ENCODE peak calls at places on chromosomes 2 and 18, in nine cellular contexts. G, H, O, L, F, U, Z, S and M are unnamed samples.

GRCh38 chr18:52747869-52748268 is 407.9 kb downstream of the DCC start:
- DNase-seq in G (no peak), H (no peak), O (no peak), L (no peak), F (no peak), U (no peak), Z (no peak), S (no peak), M (no peak)

GRCh38 chr2:127423880-127424279 is 5.7 kb downstream of the PROC start:
- DNase-seq in G (no peak), H (no peak), O (no peak), L (no peak), F (no peak), U (no peak), Z (no peak), S (no peak), M (no peak)

GRCh38 chr2:235666240-235666781 is 172.5 kb downstream of the AGAP1 start:
- DNase-seq in G (no peak), H (peak), O (peak), L (no peak), F (peak), U (no peak), Z (peak), S (peak), M (peak)

GRCh38 chr2:190947711-190948251 is 66.2 kb downstream of the STAT1 start:
- DNase-seq in G (peak), H (peak), O (peak), L (no peak), F (peak), U (no peak), Z (no peak), S (peak), M (peak)

GRCh38 chr2:218882463-218882821 is 1.8 kb downstream of the WNT10A start:
- DNase-seq in G (no peak), H (no peak), O (no peak), L (no peak), F (no peak), U (no peak), Z (no peak), S (no peak), M (no peak)

GRCh38 chr18:13035249-13035914 is 44.2 kb downstream of the CEP192 start:
- DNase-seq in G (no peak), H (no peak), O (no peak), L (no peak), F (peak), U (no peak), Z (no peak), S (no peak), M (peak)

GRCh38 chr2:69514406-69514805 is 77.2 kb upstream of the NFU1 start:
- DNase-seq in G (no peak), H (peak), O (peak), L (no peak), F (peak), U (no peak), Z (no peak), S (no peak), M (peak)

GRCh38 chr2:226932443-226932842 is 96.6 kb downstream of the RHBDD1 start:
- DNase-seq in G (no peak), H (no peak), O (peak), L (no peak), F (no peak), U (no peak), Z (no peak), S (no peak), M (no peak)

GRCh38 chr2:125418483-125418882 is 1237.5 kb upstream of the GYPC start:
- DNase-seq in G (no peak), H (no peak), O (no peak), L (no peak), F (no peak), U (no peak), Z (no peak), S (no peak), M (no peak)

GRCh38 chr2:127138281-127138680 is 31.3 kb upstream of the BIN1 start:
- DNase-seq in G (no peak), H (no peak), O (no peak), L (no peak), F (no peak), U (no peak), Z (no peak), S (no peak), M (no peak)

GRCh38 chr2:101349893-101350662 is 37.2 kb downstream of the CREG2 start:
- DNase-seq in G (no peak), H (peak), O (peak), L (no peak), F (peak), U (no peak), Z (no peak), S (no peak), M (peak)
- TF ChIP-seq CTCF in G (no peak), H (peak), O (peak), L (peak), F (peak), U (no peak), Z (peak), S (peak), M (peak)

GRCh38 chr18:36187138-36187825 is at the start of gene MOCOS:
- DNase-seq in G (peak), H (peak), O (peak), L (peak), F (peak), U (peak), Z (no peak), S (peak), M (peak)
- TF ChIP-seq CTCF in G (no peak), H (no peak), O (no peak), L (no peak), F (peak), U (no peak), Z (no peak), S (no peak), M (no peak)

GRCh38 chr2:161070693-161071479 is 89.3 kb upstream of the TANK start:
- DNase-seq in G (no peak), H (no peak), O (no peak), L (no peak), F (no peak), U (no peak), Z (no peak), S (no peak), M (no peak)
- TF ChIP-seq CTCF in G (no peak), H (no peak), O (no peak), L (no peak), F (no peak), U (no peak), Z (no peak), S (no peak), M (no peak)

DNA sequence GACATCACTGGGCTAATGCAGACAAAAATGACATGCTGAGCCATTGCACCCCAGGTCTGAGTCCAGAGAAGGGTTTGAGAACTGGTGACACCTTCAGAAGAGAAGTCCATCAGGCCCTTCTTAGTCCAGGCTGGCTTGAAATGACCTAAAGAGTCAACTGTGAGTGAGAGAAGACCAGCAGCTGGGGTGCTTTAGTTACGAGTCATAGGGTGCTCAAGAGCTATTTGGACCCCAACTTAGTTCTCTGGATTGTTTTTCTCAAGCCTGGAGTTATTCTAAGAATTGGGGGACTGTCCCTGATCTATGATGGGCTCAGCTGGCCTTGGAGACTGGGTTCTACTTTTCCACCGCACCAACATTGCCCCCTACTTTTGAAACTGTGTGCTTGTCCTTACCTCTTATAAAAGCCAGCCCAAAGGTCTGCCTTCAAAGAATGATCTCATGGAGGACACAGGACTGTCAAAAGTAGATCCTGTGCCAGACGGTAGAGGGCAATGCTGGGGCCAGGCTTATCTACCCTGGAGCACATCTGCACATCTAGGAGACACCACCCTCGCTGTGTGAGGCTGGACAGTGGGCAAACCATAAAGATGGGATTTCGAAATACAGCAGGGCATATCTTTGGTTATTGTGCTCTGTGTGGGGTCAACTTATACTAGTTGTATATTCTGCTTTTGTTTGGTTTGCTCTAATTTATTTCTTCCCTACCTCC is 333.0 kb upstream of the SLC14A2 start:
- DNase-seq in G (no peak), H (peak), O (no peak), L (no peak), F (no peak), U (no peak), Z (no peak), S (no peak), M (no peak)
- TF ChIP-seq CTCF in G (no peak), H (no peak), O (no peak), L (no peak), F (no peak), U (no peak), Z (peak), S (no peak), M (no peak)

DNA sequence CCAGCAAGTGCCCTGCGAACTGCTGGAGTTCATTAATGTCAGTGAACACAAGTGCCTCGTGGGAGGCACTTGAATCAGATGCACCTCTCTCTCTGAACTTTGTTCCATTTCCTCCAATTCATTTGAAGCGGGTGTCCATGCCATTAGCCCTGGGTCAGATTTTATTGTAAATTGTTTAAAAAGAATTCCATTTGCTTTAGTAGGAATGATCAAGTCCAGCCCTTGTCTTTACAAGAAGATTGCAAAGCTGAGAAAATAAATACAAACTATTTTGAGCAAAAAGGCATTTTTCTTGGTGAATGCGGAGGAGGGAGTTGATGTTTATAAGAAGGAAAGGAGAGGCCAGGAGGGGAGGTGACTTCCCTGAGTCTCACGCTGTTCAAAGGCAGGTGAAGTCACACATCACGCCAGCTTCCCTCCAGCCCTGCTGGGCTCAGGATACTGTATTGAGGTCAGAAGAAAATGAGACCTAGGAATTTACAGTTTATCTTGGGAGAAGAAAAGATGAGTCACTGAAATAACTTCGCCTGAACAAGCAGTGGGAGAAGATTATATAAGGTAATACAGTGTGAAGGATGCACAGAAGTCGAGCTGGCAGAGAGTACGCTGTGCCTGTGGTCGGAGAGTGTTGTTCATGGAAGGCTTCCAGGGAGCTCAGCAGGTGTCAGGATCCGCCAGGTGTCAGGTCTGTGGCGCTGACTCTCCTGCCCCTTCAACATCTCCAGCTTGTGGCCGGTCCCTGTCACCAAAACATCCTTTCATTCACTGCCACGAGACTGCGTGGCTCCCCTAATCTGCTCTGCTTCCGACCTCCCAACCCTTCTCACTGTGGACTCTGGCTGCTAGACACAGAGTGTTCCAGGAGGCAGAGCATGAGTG is 36.5 kb downstream of the EFR3B start:
- DNase-seq in G (peak), H (peak), O (peak), L (no peak), F (peak), U (no peak), Z (peak), S (peak), M (peak)
- TF ChIP-seq CTCF in G (no peak), H (no peak), O (no peak), L (no peak), F (no peak), U (no peak), Z (peak), S (no peak), M (no peak)

DNA sequence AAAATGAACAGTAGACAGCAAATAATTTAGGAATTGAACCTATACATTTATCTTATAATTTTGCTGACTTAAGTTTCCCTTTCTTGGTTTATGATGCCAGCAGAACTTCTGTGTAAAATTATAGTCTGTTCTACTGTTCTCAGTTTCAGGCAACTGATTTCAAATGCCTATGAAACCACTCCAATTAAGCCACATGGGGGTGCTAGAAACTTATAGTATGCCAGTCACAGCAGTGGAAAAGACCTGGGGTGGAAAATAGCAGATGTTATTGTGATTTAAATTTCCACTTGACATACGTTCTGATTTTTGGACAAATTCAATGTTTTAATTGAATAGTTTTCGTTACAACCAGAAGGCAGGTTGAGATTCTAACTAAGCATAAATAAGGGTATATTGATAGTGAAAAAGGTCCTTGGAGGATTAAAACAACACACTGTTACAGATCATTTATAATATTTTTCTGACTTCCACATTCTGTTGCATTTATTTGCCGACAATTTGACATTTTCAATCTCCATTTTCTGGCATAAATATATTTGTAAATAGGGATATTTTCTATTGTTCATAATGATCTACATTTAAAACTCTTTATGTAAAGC is 61.4 kb downstream of the CPS1 start:
- DNase-seq in G (peak), H (peak), O (peak), L (no peak), F (peak), U (no peak), Z (no peak), S (peak), M (peak)
- TF ChIP-seq CTCF in G (peak), H (peak), O (peak), L (peak), F (peak), U (no peak), Z (peak), S (peak), M (peak)

GRCh38 chr2:140586379-140586778 is 1544.4 kb downstream of the LRP1B start:
- DNase-seq in G (peak), H (peak), O (peak), L (no peak), F (peak), U (no peak), Z (no peak), S (peak), M (no peak)
- TF ChIP-seq CTCF in G (no peak), H (peak), O (peak), L (peak), F (peak), U (no peak), Z (peak), S (peak), M (no peak)

GRCh38 chr2:37648316-37649011 is 23.0 kb downstream of the CDC42EP3 start:
- DNase-seq in G (no peak), H (peak), O (peak), L (peak), F (peak), U (no peak), Z (no peak), S (no peak), M (no peak)
- TF ChIP-seq CTCF in G (no peak), H (peak), O (peak), L (peak), F (peak), U (no peak), Z (no peak), S (no peak), M (peak)